ENCODE peak calls at places on chromosome X, in five cellular contexts. One of them, this sample, is unnamed.

GRCh38 chrX:71081348-71082148 is 13.4 kb upstream of the SNX12 start:
- DNase-seq in body of pancreas: no peak
- DNase-seq in NCI-H1417 treated with DMSO at 0.1 percent for 48 hours: no peak
- DNase-seq in Calu3: no peak
- DNase-seq in B cell: no peak
- DNase-seq in this sample: no peak

GRCh38 chrX:38999967-39000745 is 198.9 kb downstream of the MID1IP1 start:
- DNase-seq in body of pancreas: no peak
- DNase-seq in NCI-H1417 treated with DMSO at 0.1 percent for 48 hours: no peak
- DNase-seq in Calu3: no peak
- DNase-seq in B cell: no peak
- DNase-seq in this sample: no peak

GRCh38 chrX:104098151-104098808 is 14.0 kb upstream of the ZCCHC18 start:
- DNase-seq in body of pancreas: peak
- DNase-seq in NCI-H1417 treated with DMSO at 0.1 percent for 48 hours: peak
- DNase-seq in Calu3: peak
- DNase-seq in B cell: peak
- DNase-seq in this sample: peak

GRCh38 chrX:43973249-43973672 is at the start of gene NDP:
- DNase-seq in body of pancreas: no peak
- DNase-seq in NCI-H1417 treated with DMSO at 0.1 percent for 48 hours: no peak
- DNase-seq in Calu3: peak
- DNase-seq in B cell: no peak
- DNase-seq in this sample: no peak

GRCh38 chrX:53188763-53189162 is 36.2 kb downstream of the KDM5C start:
- DNase-seq in body of pancreas: no peak
- DNase-seq in NCI-H1417 treated with DMSO at 0.1 percent for 48 hours: no peak
- DNase-seq in Calu3: no peak
- DNase-seq in B cell: no peak
- DNase-seq in this sample: no peak

GRCh38 chrX:54479471-54480122 is 16.4 kb downstream of the FGD1 start:
- DNase-seq in body of pancreas: no peak
- DNase-seq in NCI-H1417 treated with DMSO at 0.1 percent for 48 hours: no peak
- DNase-seq in Calu3: no peak
- DNase-seq in B cell: peak
- DNase-seq in this sample: peak

GRCh38 chrX:19168609-19169008 is 46.3 kb upstream of the ADGRG2 start:
- DNase-seq in body of pancreas: no peak
- DNase-seq in NCI-H1417 treated with DMSO at 0.1 percent for 48 hours: no peak
- DNase-seq in Calu3: no peak
- DNase-seq in B cell: no peak
- DNase-seq in this sample: no peak

GRCh38 chrX:129694805-129695204 is 40.0 kb upstream of the APLN start:
- DNase-seq in body of pancreas: no peak
- DNase-seq in NCI-H1417 treated with DMSO at 0.1 percent for 48 hours: no peak
- DNase-seq in Calu3: no peak
- DNase-seq in B cell: no peak
- DNase-seq in this sample: no peak

GRCh38 chrX:103461156-103461555 is 58.1 kb downstream of the RAB40A start:
- DNase-seq in body of pancreas: no peak
- DNase-seq in NCI-H1417 treated with DMSO at 0.1 percent for 48 hours: no peak
- DNase-seq in Calu3: no peak
- DNase-seq in B cell: no peak
- DNase-seq in this sample: no peak

GRCh38 chrX:65586491-65586890 is 51.9 kb upstream of the LAS1L start:
- DNase-seq in body of pancreas: no peak
- DNase-seq in NCI-H1417 treated with DMSO at 0.1 percent for 48 hours: no peak
- DNase-seq in Calu3: no peak
- DNase-seq in B cell: no peak
- DNase-seq in this sample: peak

GRCh38 chrX:70613295-70613694 is 168.7 kb downstream of the DLG3 start:
- DNase-seq in body of pancreas: no peak
- DNase-seq in NCI-H1417 treated with DMSO at 0.1 percent for 48 hours: no peak
- DNase-seq in Calu3: no peak
- DNase-seq in B cell: no peak
- DNase-seq in this sample: no peak

GRCh38 chrX:133985164-133986007 is at the start of gene GPC3:
- DNase-seq in body of pancreas: peak
- DNase-seq in NCI-H1417 treated with DMSO at 0.1 percent for 48 hours: no peak
- DNase-seq in Calu3: peak
- DNase-seq in B cell: peak
- DNase-seq in this sample: peak

GRCh38 chrX:55489315-55490009 is at the start of gene USP51:
- DNase-seq in body of pancreas: peak
- DNase-seq in NCI-H1417 treated with DMSO at 0.1 percent for 48 hours: no peak
- DNase-seq in Calu3: peak
- DNase-seq in B cell: peak
- DNase-seq in this sample: peak

GRCh38 chrX:20112022-20112421 is 4.7 kb downstream of the MAP7D2 start:
- DNase-seq in body of pancreas: no peak
- DNase-seq in NCI-H1417 treated with DMSO at 0.1 percent for 48 hours: no peak
- DNase-seq in Calu3: no peak
- DNase-seq in B cell: no peak
- DNase-seq in this sample: no peak

GRCh38 chrX:85017721-85018120 is 14.0 kb downstream of the APOOL start:
- DNase-seq in body of pancreas: no peak
- DNase-seq in NCI-H1417 treated with DMSO at 0.1 percent for 48 hours: no peak
- DNase-seq in Calu3: no peak
- DNase-seq in B cell: no peak
- DNase-seq in this sample: no peak

GRCh38 chrX:13899607-13900006 is 82.7 kb upstream of the GPM6B start:
- DNase-seq in body of pancreas: peak
- DNase-seq in NCI-H1417 treated with DMSO at 0.1 percent for 48 hours: no peak
- DNase-seq in Calu3: peak
- DNase-seq in B cell: no peak
- DNase-seq in this sample: peak